ENCODE peak calls at places on chromosomes 12 and 14, in seven cellular contexts. T, K, A, J, O, H and L are unnamed samples.

GRCh38 chr14:22534547-22534946 is 54.5 kb downstream of the DAD1 start:
- DNase-seq in T (no peak), K (no peak), A (no peak), J (no peak), O (no peak), H (no peak), L (no peak)

GRCh38 chr12:52513736-52514135 is 6.5 kb downstream of the KRT5 start:
- DNase-seq in T (peak), K (no peak), A (no peak), J (no peak), O (no peak), H (no peak), L (no peak)

GRCh38 chr14:24032727-24033418 is 18.9 kb upstream of the CARMIL3 start:
- DNase-seq in T (peak), K (no peak), A (no peak), J (no peak), O (peak), H (no peak), L (no peak)

GRCh38 chr12:67826946-67827719 is 162.1 kb upstream of the IFNG-AS1 start:
- DNase-seq in T (peak), K (no peak), A (peak), J (no peak), O (peak), H (no peak), L (no peak)

GRCh38 chr12:86376052-86376451 is 119.9 kb upstream of the MGAT4C start:
- DNase-seq in T (peak), K (no peak), A (no peak), J (no peak), O (no peak), H (no peak), L (no peak)

GRCh38 chr12:9881988-9882387 is 699 bp downstream of the KLRF2 start:
- DNase-seq in T (no peak), K (no peak), A (no peak), J (no peak), O (no peak), H (no peak), L (no peak)

GRCh38 chr12:132831771-132832170 is 3.1 kb upstream of the GOLGA3 start:
- DNase-seq in T (no peak), K (no peak), A (no peak), J (no peak), O (no peak), H (no peak), L (no peak)

GRCh38 chr14:39873793-39874192 is 441.6 kb upstream of the FBXO33 start:
- DNase-seq in T (peak), K (no peak), A (no peak), J (no peak), O (no peak), H (no peak), L (no peak)

GRCh38 chr12:80226576-80226975 is 127.2 kb downstream of the OTOGL start:
- DNase-seq in T (peak), K (peak), A (no peak), J (no peak), O (peak), H (no peak), L (no peak)

GRCh38 chr12:59980491-59980890 is 384.7 kb downstream of the SLC16A7 start:
- DNase-seq in T (peak), K (no peak), A (no peak), J (no peak), O (peak), H (no peak), L (no peak)

GRCh38 chr12:93883436-93884154 is 206.4 kb downstream of the CRADD start:
- DNase-seq in T (peak), K (no peak), A (no peak), J (no peak), O (peak), H (no peak), L (no peak)

GRCh38 chr12:66647034-66647691 is 31.7 kb downstream of the GRIP1 start:
- DNase-seq in T (peak), K (no peak), A (no peak), J (no peak), O (peak), H (no peak), L (no peak)

GRCh38 chr14:81565441-81566290 is 32.0 kb upstream of the SEL1L start:
- DNase-seq in T (peak), K (peak), A (no peak), J (no peak), O (no peak), H (no peak), L (peak)

GRCh38 chr14:101276309-101277091 is 284.8 kb upstream of the DIO3 start:
- DNase-seq in T (no peak), K (peak), A (no peak), J (no peak), O (no peak), H (no peak), L (no peak)

GRCh38 chr14:80212025-80212402 is 710 bp upstream of the DIO2 start:
- DNase-seq in T (peak), K (peak), A (no peak), J (no peak), O (peak), H (no peak), L (no peak)

GRCh38 chr12:118058881-118059644 is 1.9 kb downstream of the WSB2 start:
- DNase-seq in T (peak), K (peak), A (no peak), J (peak), O (peak), H (no peak), L (no peak)

GRCh38 chr14:20675669-20676068 is 8.7 kb upstream of the RNASE4 start:
- DNase-seq in T (no peak), K (no peak), A (no peak), J (no peak), O (no peak), H (no peak), L (no peak)

GRCh38 chr12:14260011-14260993 is 105.2 kb upstream of the ATF7IP start:
- DNase-seq in T (peak), K (peak), A (peak), J (no peak), O (peak), H (no peak), L (peak)

GRCh38 chr12:32118806-32119205 is 12.2 kb downstream of the BICD1 start:
- DNase-seq in T (no peak), K (no peak), A (no peak), J (no peak), O (no peak), H (no peak), L (no peak)

GRCh38 chr12:32110942-32111341 is 4.3 kb downstream of the BICD1 start:
- DNase-seq in T (no peak), K (no peak), A (no peak), J (no peak), O (no peak), H (no peak), L (no peak)

GRCh38 chr12:32115404-32116104 is 8.9 kb downstream of the BICD1 start:
- DNase-seq in T (peak), K (peak), A (peak), J (no peak), O (peak), H (no peak), L (no peak)

GRCh38 chr12:32120419-32120818 is 13.8 kb downstream of the BICD1 start:
- DNase-seq in T (no peak), K (peak), A (no peak), J (no peak), O (peak), H (no peak), L (no peak)

DNA sequence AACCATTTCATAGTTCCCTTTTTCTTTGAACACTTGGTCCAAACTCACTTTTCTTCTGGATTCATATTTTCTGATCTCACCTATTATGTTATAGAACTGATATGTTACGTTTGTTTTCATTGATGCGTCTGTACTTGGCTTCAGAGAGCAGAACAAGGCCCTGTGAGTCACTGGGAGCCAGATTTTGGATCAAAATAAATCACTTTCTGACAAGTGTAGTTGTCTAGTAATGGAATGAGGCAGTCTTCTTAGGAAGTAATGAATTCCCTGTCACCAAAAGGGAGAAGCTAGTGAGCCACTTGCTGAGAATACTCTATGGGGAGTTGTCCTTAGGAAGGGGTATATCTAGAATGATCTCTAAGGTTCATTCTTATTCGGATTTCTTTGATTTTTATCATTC is 10.2 kb downstream of the BICD1 start:
- DNase-seq in T (peak), K (no peak), A (no peak), J (no peak), O (peak), H (no peak), L (no peak)
- H3K27ac ChIP-seq in T (no peak), K (no peak), A (no peak), J (no peak), O (peak), H (no peak), L (no peak)

DNA sequence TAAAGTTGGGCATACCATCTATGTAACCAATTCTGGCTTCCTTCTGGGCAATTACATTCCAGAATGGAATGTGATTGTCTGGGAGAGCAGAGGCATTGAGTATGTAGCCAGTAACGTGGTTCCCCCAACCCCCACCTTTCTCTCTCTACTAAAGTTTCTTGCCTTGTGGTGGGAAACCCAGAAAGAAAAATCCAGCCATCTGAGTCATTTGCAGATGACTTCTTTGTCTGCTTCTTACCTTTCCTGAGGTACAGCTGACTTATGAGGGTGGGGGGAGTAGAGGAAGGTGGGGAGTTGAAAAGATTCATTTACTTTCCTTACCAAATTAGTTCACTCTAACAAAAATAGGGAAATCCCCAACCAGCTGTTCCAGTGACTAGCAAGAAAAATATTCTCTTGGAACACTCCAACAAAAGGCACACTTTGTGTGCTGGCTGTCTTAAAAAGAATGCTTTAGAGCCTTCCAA is 112.1 kb upstream of the FRMD6 start:
- DNase-seq in T (peak), K (peak), A (no peak), J (no peak), O (peak), H (no peak), L (no peak)
- H3K27ac ChIP-seq in T (peak), K (peak), A (no peak), J (no peak), O (no peak), H (no peak), L (no peak)

GRCh38 chr12:6205144-6205539 is 4.9 kb downstream of the CD9 start:
- DNase-seq in T (peak), K (peak), A (peak), J (no peak), O (no peak), H (no peak), L (no peak)
- H3K27ac ChIP-seq in T (peak), K (peak), A (peak), J (no peak), O (no peak), H (no peak), L (peak)

DNA sequence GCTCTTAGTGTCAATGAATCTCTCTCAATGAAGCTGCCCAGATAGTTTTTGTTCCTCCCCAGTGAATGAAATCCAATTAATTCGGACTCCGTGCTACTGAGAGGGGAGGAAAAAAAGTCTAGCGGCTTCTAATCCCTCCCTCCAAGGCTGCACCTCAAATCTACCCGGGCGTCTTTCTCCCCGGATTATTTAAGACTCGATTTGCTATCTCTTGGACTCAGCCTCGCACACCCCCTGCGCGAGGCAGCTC is 134 bp downstream of the DUSP6 start:
- DNase-seq in T (no peak), K (no peak), A (no peak), J (no peak), O (no peak), H (no peak), L (no peak)
- H3K27ac ChIP-seq in T (peak), K (peak), A (peak), J (peak), O (peak), H (peak), L (peak)

GRCh38 chr14:100165376-100165775 is 5.9 kb upstream of the DEGS2 start:
- DNase-seq in T (no peak), K (no peak), A (peak), J (no peak), O (no peak), H (no peak), L (no peak)
- H3K27ac ChIP-seq in T (no peak), K (no peak), A (no peak), J (no peak), O (no peak), H (no peak), L (no peak)

GRCh38 chr14:29149798-29150197 is 383.2 kb downstream of the FOXG1 start:
- DNase-seq in T (no peak), K (no peak), A (no peak), J (no peak), O (no peak), H (no peak), L (no peak)

GRCh38 chr14:29148221-29148620 is 381.6 kb downstream of the FOXG1 start:
- DNase-seq in T (no peak), K (no peak), A (no peak), J (no peak), O (peak), H (no peak), L (no peak)

GRCh38 chr14:29140059-29140458 is 373.5 kb downstream of the FOXG1 start:
- DNase-seq in T (no peak), K (no peak), A (no peak), J (no peak), O (no peak), H (no peak), L (no peak)

DNA sequence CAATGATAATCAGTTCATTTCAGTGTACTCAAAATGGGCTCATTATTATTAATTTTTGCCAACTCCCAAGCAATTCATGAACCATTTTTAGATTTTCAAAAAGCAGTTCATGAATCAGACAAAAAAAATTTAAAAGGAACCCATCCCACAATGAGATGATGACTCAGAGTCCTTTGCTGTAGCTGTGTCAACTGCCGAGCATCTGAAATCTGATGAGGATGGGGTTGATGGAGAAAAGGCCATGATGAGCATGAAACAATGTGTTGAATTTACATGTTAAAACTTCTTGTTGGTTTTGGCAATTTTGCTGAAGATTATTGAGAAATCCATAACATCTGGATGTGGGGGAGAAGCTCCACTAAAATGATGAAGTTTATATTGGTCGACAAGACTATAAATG is 378.0 kb downstream of the FOXG1 start:
- DNase-seq in T (peak), K (no peak), A (no peak), J (no peak), O (peak), H (no peak), L (no peak)
- H3K27ac ChIP-seq in T (no peak), K (no peak), A (no peak), J (no peak), O (peak), H (no peak), L (no peak)

GRCh38 chr12:65568517-65568916 is 255.8 kb upstream of the HMGA2 start:
- DNase-seq in T (peak), K (peak), A (no peak), J (no peak), O (peak), H (no peak), L (no peak)

GRCh38 chr12:65566776-65567175 is 257.5 kb upstream of the HMGA2 start:
- DNase-seq in T (no peak), K (no peak), A (no peak), J (no peak), O (peak), H (no peak), L (no peak)

GRCh38 chr12:65567820-65568219 is 256.5 kb upstream of the HMGA2 start:
- DNase-seq in T (no peak), K (peak), A (no peak), J (no peak), O (no peak), H (no peak), L (no peak)

GRCh38 chr12:65561798-65562382 is 262.4 kb upstream of the HMGA2 start:
- DNase-seq in T (no peak), K (peak), A (no peak), J (no peak), O (peak), H (no peak), L (no peak)

GRCh38 chr12:65565601-65566560 is 258.4 kb upstream of the HMGA2 start:
- DNase-seq in T (peak), K (peak), A (no peak), J (no peak), O (peak), H (no peak), L (no peak)
- H3K27ac ChIP-seq in T (no peak), K (peak), A (no peak), J (no peak), O (peak), H (no peak), L (no peak)

GRCh38 chr14:35369701-35370191 is 34.8 kb downstream of the NFKBIA start:
- DNase-seq in T (peak), K (no peak), A (no peak), J (no peak), O (no peak), H (no peak), L (no peak)
- H3K27ac ChIP-seq in T (no peak), K (no peak), A (no peak), J (no peak), O (no peak), H (no peak), L (no peak)

GRCh38 chr14:52919971-52920370 is 30.9 kb downstream of the FERMT2 start:
- DNase-seq in T (no peak), K (peak), A (no peak), J (no peak), O (peak), H (no peak), L (no peak)
- H3K27ac ChIP-seq in T (no peak), K (peak), A (peak), J (no peak), O (peak), H (no peak), L (no peak)

DNA sequence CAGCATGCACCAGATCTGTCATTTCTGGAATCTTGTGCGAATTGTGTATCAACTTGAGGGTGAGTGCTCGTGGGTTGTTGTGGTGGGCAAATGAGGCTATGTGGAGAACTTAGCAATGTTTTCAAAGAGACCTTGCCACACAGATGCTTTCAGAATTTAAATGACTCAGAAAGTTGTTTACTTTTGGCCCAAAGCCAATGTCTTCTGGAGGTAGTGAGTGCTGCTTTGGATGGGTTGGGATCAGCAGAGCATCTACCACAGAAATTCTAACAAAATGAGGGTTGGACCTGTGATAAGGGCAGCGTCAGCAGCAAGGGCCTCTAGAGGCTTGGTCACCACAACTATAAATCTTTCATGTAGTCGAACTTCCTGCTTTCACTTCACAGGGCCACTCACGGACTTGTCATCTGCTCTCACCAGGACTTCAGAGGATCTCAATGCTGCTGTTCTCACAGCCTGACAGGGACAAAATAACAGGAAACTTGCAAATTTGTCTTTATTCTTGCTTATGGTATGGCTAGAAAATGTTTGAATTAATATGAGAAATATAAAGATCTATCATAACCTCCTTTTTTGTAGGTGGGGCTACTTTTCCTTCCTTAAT is 111.4 kb downstream of the DACT1 start:
- DNase-seq in T (peak), K (peak), A (peak), J (no peak), O (peak), H (no peak), L (no peak)
- H3K27ac ChIP-seq in T (no peak), K (no peak), A (peak), J (no peak), O (no peak), H (no peak), L (no peak)